ENCODE peak calls at places on chromosomes 5 and 9, in nine cellular contexts. One of them, this sample, is unnamed.

GRCh38 chr9:8600914-8601680 is 801.5 kb upstream of the DMAC1 start:
- DNase-seq in stomach: no peak
- DNase-seq in neural progenitor cell: no peak
- DNase-seq in ovary: no peak
- DNase-seq in fibroblast of lung: no peak
- DNase-seq in GM13976: no peak
- DNase-seq in foreskin fibroblast: no peak
- DNase-seq in endothelial cell: no peak
- DNase-seq in heart left ventricle: no peak
- DNase-seq in this sample: no peak

GRCh38 chr5:133892306-133892705 is 76.1 kb downstream of the C5orf15 start:
- DNase-seq in stomach: no peak
- DNase-seq in neural progenitor cell: no peak
- DNase-seq in ovary: no peak
- DNase-seq in fibroblast of lung: no peak
- DNase-seq in GM13976: no peak
- DNase-seq in foreskin fibroblast: no peak
- DNase-seq in endothelial cell: no peak
- DNase-seq in heart left ventricle: no peak
- DNase-seq in this sample: no peak

GRCh38 chr9:127854169-127854833 is at the start of gene ENG:
- DNase-seq in stomach: peak
- DNase-seq in neural progenitor cell: no peak
- DNase-seq in ovary: peak
- DNase-seq in fibroblast of lung: peak
- DNase-seq in GM13976: no peak
- DNase-seq in foreskin fibroblast: peak
- DNase-seq in endothelial cell: peak
- DNase-seq in heart left ventricle: peak
- DNase-seq in this sample: peak

GRCh38 chr5:107476783-107477182 is 194.0 kb downstream of the EFNA5 start:
- DNase-seq in stomach: peak
- DNase-seq in neural progenitor cell: no peak
- DNase-seq in ovary: no peak
- DNase-seq in fibroblast of lung: no peak
- DNase-seq in GM13976: peak
- DNase-seq in foreskin fibroblast: no peak
- DNase-seq in endothelial cell: peak
- DNase-seq in heart left ventricle: no peak
- DNase-seq in this sample: peak

GRCh38 chr5:149667084-149667826 is 62.9 kb upstream of the PPARGC1B start:
- DNase-seq in stomach: no peak
- DNase-seq in neural progenitor cell: peak
- DNase-seq in ovary: no peak
- DNase-seq in fibroblast of lung: peak
- DNase-seq in GM13976: peak
- DNase-seq in foreskin fibroblast: peak
- DNase-seq in endothelial cell: peak
- DNase-seq in heart left ventricle: no peak
- DNase-seq in this sample: peak

GRCh38 chr5:80288177-80288576 is 31.6 kb upstream of the SPZ1 start:
- DNase-seq in stomach: no peak
- DNase-seq in neural progenitor cell: no peak
- DNase-seq in ovary: no peak
- DNase-seq in fibroblast of lung: no peak
- DNase-seq in GM13976: no peak
- DNase-seq in foreskin fibroblast: no peak
- DNase-seq in endothelial cell: no peak
- DNase-seq in heart left ventricle: no peak
- DNase-seq in this sample: no peak

GRCh38 chr5:38384396-38384795 is 126.0 kb downstream of the EGFLAM start:
- DNase-seq in stomach: no peak
- DNase-seq in neural progenitor cell: no peak
- DNase-seq in ovary: no peak
- DNase-seq in fibroblast of lung: no peak
- DNase-seq in GM13976: no peak
- DNase-seq in foreskin fibroblast: no peak
- DNase-seq in endothelial cell: no peak
- DNase-seq in heart left ventricle: no peak
- DNase-seq in this sample: no peak

GRCh38 chr5:132428147-132428482 is 58.6 kb downstream of the SLC22A5 start:
- DNase-seq in stomach: no peak
- DNase-seq in neural progenitor cell: no peak
- DNase-seq in ovary: no peak
- DNase-seq in fibroblast of lung: no peak
- DNase-seq in GM13976: no peak
- DNase-seq in foreskin fibroblast: no peak
- DNase-seq in endothelial cell: no peak
- DNase-seq in heart left ventricle: no peak
- DNase-seq in this sample: no peak

GRCh38 chr5:94463739-94464138 is 154.7 kb downstream of the KIAA0825 start:
- DNase-seq in stomach: no peak
- DNase-seq in neural progenitor cell: no peak
- DNase-seq in ovary: no peak
- DNase-seq in fibroblast of lung: peak
- DNase-seq in GM13976: no peak
- DNase-seq in foreskin fibroblast: peak
- DNase-seq in endothelial cell: no peak
- DNase-seq in heart left ventricle: no peak
- DNase-seq in this sample: no peak

GRCh38 chr9:76464706-76465105 is 5.7 kb downstream of the GCNT1 start:
- DNase-seq in stomach: no peak
- DNase-seq in neural progenitor cell: no peak
- DNase-seq in ovary: no peak
- DNase-seq in fibroblast of lung: peak
- DNase-seq in GM13976: no peak
- DNase-seq in foreskin fibroblast: no peak
- DNase-seq in endothelial cell: no peak
- DNase-seq in heart left ventricle: no peak
- DNase-seq in this sample: no peak

GRCh38 chr9:136675477-136676296 is 11.6 kb downstream of the AGPAT2 start:
- DNase-seq in stomach: no peak
- DNase-seq in neural progenitor cell: no peak
- DNase-seq in ovary: no peak
- DNase-seq in fibroblast of lung: no peak
- DNase-seq in GM13976: no peak
- DNase-seq in foreskin fibroblast: no peak
- DNase-seq in endothelial cell: peak
- DNase-seq in heart left ventricle: no peak
- DNase-seq in this sample: no peak

GRCh38 chr9:16029796-16030363 is 477.0 kb downstream of the CCDC171 start:
- DNase-seq in stomach: no peak
- DNase-seq in neural progenitor cell: no peak
- DNase-seq in ovary: no peak
- DNase-seq in fibroblast of lung: no peak
- DNase-seq in GM13976: no peak
- DNase-seq in foreskin fibroblast: no peak
- DNase-seq in endothelial cell: no peak
- DNase-seq in heart left ventricle: no peak
- DNase-seq in this sample: no peak

GRCh38 chr9:16030513-16031185 is 477.8 kb downstream of the CCDC171 start:
- DNase-seq in stomach: no peak
- DNase-seq in neural progenitor cell: no peak
- DNase-seq in ovary: no peak
- DNase-seq in fibroblast of lung: peak
- DNase-seq in GM13976: peak
- DNase-seq in foreskin fibroblast: peak
- DNase-seq in endothelial cell: no peak
- DNase-seq in heart left ventricle: no peak
- DNase-seq in this sample: peak

GRCh38 chr9:16026886-16027285 is 474.0 kb downstream of the CCDC171 start:
- DNase-seq in stomach: no peak
- DNase-seq in neural progenitor cell: no peak
- DNase-seq in ovary: no peak
- DNase-seq in fibroblast of lung: peak
- DNase-seq in GM13976: no peak
- DNase-seq in foreskin fibroblast: no peak
- DNase-seq in endothelial cell: no peak
- DNase-seq in heart left ventricle: no peak
- DNase-seq in this sample: no peak

GRCh38 chr9:16029056-16029615 is 476.3 kb downstream of the CCDC171 start:
- DNase-seq in stomach: no peak
- DNase-seq in neural progenitor cell: no peak
- DNase-seq in ovary: no peak
- DNase-seq in fibroblast of lung: peak
- DNase-seq in GM13976: no peak
- DNase-seq in foreskin fibroblast: peak
- DNase-seq in endothelial cell: no peak
- DNase-seq in heart left ventricle: no peak
- DNase-seq in this sample: no peak

DNA sequence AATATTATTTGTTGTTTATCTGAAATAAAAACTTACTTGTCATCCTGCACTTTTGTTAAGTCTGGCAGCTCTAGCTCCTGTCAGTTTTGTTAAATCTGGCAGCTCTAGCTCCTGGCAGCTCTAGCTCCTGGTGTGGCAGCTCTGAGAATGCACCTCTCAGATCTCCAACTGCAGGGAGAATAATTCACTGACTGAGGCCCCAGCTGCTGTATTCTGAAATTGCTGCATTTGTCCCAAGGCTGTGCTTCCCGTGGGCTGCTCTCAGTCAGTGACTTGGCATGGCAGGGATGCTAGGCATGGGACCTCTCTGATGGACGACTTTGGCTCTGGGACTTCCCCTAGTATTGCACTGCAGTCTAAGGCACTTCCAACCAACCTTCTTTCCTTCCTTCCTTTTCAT is 475.7 kb downstream of the CCDC171 start:
- DNase-seq in stomach: no peak
- DNase-seq in neural progenitor cell: no peak
- DNase-seq in ovary: no peak
- DNase-seq in fibroblast of lung: peak
- DNase-seq in GM13976: no peak
- DNase-seq in foreskin fibroblast: peak
- DNase-seq in endothelial cell: no peak
- DNase-seq in heart left ventricle: no peak
- DNase-seq in this sample: no peak
- TF ChIP-seq CTCF in stomach: no peak
- TF ChIP-seq CTCF in neural progenitor cell: no peak
- TF ChIP-seq CTCF in ovary: no peak
- TF ChIP-seq CTCF in fibroblast of lung: no peak
- TF ChIP-seq CTCF in GM13976: no peak
- TF ChIP-seq CTCF in foreskin fibroblast: no peak
- TF ChIP-seq CTCF in endothelial cell: no peak
- TF ChIP-seq CTCF in heart left ventricle: no peak
- TF ChIP-seq CTCF in this sample: no peak

DNA sequence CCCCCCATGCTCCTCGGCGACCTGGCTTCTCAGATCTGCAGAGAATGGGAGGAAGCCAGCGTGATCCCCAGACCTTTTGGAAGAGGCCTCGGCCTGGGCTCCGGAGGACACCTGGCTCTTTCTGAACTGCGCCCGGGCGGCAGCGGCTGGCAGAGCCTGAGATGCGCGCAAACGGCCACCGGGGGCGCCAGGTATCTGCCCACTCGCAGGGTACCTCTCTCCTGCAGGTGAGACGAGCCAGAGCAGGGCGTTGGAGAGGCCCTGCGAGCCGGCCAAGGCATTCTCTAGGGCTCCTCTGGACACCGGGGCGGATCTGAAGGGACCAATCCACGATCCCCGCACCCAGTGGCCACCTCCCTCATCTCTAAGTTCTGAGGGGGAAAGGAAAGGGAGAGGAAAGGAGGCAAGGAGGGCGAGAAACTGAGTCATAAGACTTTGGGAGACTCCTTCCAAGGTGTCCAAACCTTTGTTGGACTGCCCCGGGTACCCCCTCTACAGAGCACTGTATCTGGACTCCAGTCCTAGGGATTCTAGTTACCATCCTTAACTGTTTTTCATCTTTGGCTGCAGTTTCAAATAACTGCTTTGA is 55.0 kb upstream of the SLC46A2 start:
- DNase-seq in stomach: no peak
- DNase-seq in neural progenitor cell: peak
- DNase-seq in ovary: no peak
- DNase-seq in fibroblast of lung: no peak
- DNase-seq in GM13976: no peak
- DNase-seq in foreskin fibroblast: no peak
- DNase-seq in endothelial cell: peak
- DNase-seq in heart left ventricle: no peak
- DNase-seq in this sample: no peak
- TF ChIP-seq CTCF in stomach: no peak
- TF ChIP-seq CTCF in neural progenitor cell: peak
- TF ChIP-seq CTCF in ovary: no peak
- TF ChIP-seq CTCF in fibroblast of lung: no peak
- TF ChIP-seq CTCF in GM13976: no peak
- TF ChIP-seq CTCF in foreskin fibroblast: no peak
- TF ChIP-seq CTCF in endothelial cell: no peak
- TF ChIP-seq CTCF in heart left ventricle: no peak
- TF ChIP-seq CTCF in this sample: no peak

GRCh38 chr5:163978897-163979296 is 473.5 kb downstream of the MAT2B start:
- DNase-seq in stomach: no peak
- DNase-seq in neural progenitor cell: peak
- DNase-seq in ovary: no peak
- DNase-seq in fibroblast of lung: no peak
- DNase-seq in GM13976: no peak
- DNase-seq in foreskin fibroblast: no peak
- DNase-seq in endothelial cell: no peak
- DNase-seq in heart left ventricle: no peak
- DNase-seq in this sample: peak
- TF ChIP-seq CTCF in stomach: no peak
- TF ChIP-seq CTCF in neural progenitor cell: peak
- TF ChIP-seq CTCF in ovary: no peak
- TF ChIP-seq CTCF in fibroblast of lung: no peak
- TF ChIP-seq CTCF in GM13976: peak
- TF ChIP-seq CTCF in foreskin fibroblast: no peak
- TF ChIP-seq CTCF in endothelial cell: no peak
- TF ChIP-seq CTCF in heart left ventricle: no peak
- TF ChIP-seq CTCF in this sample: no peak

GRCh38 chr5:126355940-126356339 is 67.3 kb upstream of the GRAMD2B start:
- DNase-seq in stomach: no peak
- DNase-seq in neural progenitor cell: no peak
- DNase-seq in ovary: no peak
- DNase-seq in fibroblast of lung: no peak
- DNase-seq in GM13976: no peak
- DNase-seq in foreskin fibroblast: no peak
- DNase-seq in endothelial cell: no peak
- DNase-seq in heart left ventricle: no peak
- DNase-seq in this sample: no peak

GRCh38 chr5:126357585-126358342 is 65.4 kb upstream of the GRAMD2B start:
- DNase-seq in stomach: no peak
- DNase-seq in neural progenitor cell: no peak
- DNase-seq in ovary: no peak
- DNase-seq in fibroblast of lung: no peak
- DNase-seq in GM13976: no peak
- DNase-seq in foreskin fibroblast: no peak
- DNase-seq in endothelial cell: no peak
- DNase-seq in heart left ventricle: no peak
- DNase-seq in this sample: no peak

GRCh38 chr5:126354857-126355731 is 68.1 kb upstream of the GRAMD2B start:
- DNase-seq in stomach: no peak
- DNase-seq in neural progenitor cell: no peak
- DNase-seq in ovary: no peak
- DNase-seq in fibroblast of lung: no peak
- DNase-seq in GM13976: no peak
- DNase-seq in foreskin fibroblast: no peak
- DNase-seq in endothelial cell: no peak
- DNase-seq in heart left ventricle: no peak
- DNase-seq in this sample: peak

GRCh38 chr5:126351138-126351537 is 72.1 kb upstream of the GRAMD2B start:
- DNase-seq in stomach: no peak
- DNase-seq in neural progenitor cell: no peak
- DNase-seq in ovary: no peak
- DNase-seq in fibroblast of lung: peak
- DNase-seq in GM13976: no peak
- DNase-seq in foreskin fibroblast: peak
- DNase-seq in endothelial cell: no peak
- DNase-seq in heart left ventricle: no peak
- DNase-seq in this sample: no peak

GRCh38 chr5:126354012-126354856 is 69.0 kb upstream of the GRAMD2B start:
- DNase-seq in stomach: no peak
- DNase-seq in neural progenitor cell: peak
- DNase-seq in ovary: no peak
- DNase-seq in fibroblast of lung: peak
- DNase-seq in GM13976: peak
- DNase-seq in foreskin fibroblast: peak
- DNase-seq in endothelial cell: no peak
- DNase-seq in heart left ventricle: no peak
- DNase-seq in this sample: peak
- TF ChIP-seq CTCF in stomach: no peak
- TF ChIP-seq CTCF in neural progenitor cell: peak
- TF ChIP-seq CTCF in ovary: peak
- TF ChIP-seq CTCF in fibroblast of lung: no peak
- TF ChIP-seq CTCF in GM13976: peak
- TF ChIP-seq CTCF in foreskin fibroblast: peak
- TF ChIP-seq CTCF in endothelial cell: no peak
- TF ChIP-seq CTCF in heart left ventricle: peak
- TF ChIP-seq CTCF in this sample: peak